ENCODE peak calls at places on chromosomes 4 and X, in six cellular contexts. One of them, this sample, is unnamed.

GRCh38 chr4:44118971-44119680 is 329.5 kb downstream of the KCTD8 start:
- DNase-seq in nephron progenitor cell: no peak
- DNase-seq in fibroblast of mammary gland: peak
- DNase-seq in stimulated activated CD8-positive, alpha-beta memory T cell treated with anti-CD3 and anti-CD28 coated beads, Interleukin-15, amount 100 ng/mL, for 1 hour: no peak
- DNase-seq in NCI-H1092: no peak
- DNase-seq in ascending aorta: no peak
- DNase-seq in this sample: no peak

GRCh38 chrX:101483705-101484104 is 1.6 kb upstream of the ARMCX4 start:
- DNase-seq in nephron progenitor cell: no peak
- DNase-seq in fibroblast of mammary gland: no peak
- DNase-seq in stimulated activated CD8-positive, alpha-beta memory T cell treated with anti-CD3 and anti-CD28 coated beads, Interleukin-15, amount 100 ng/mL, for 1 hour: no peak
- DNase-seq in NCI-H1092: no peak
- DNase-seq in ascending aorta: no peak
- DNase-seq in this sample: no peak

GRCh38 chr4:4914059-4914820 is 54.8 kb downstream of the MSX1 start:
- DNase-seq in nephron progenitor cell: no peak
- DNase-seq in fibroblast of mammary gland: peak
- DNase-seq in stimulated activated CD8-positive, alpha-beta memory T cell treated with anti-CD3 and anti-CD28 coated beads, Interleukin-15, amount 100 ng/mL, for 1 hour: no peak
- DNase-seq in NCI-H1092: no peak
- DNase-seq in ascending aorta: no peak
- DNase-seq in this sample: no peak

GRCh38 chr4:17662694-17663093 is 48.3 kb downstream of the MED28 start:
- DNase-seq in nephron progenitor cell: no peak
- DNase-seq in fibroblast of mammary gland: peak
- DNase-seq in stimulated activated CD8-positive, alpha-beta memory T cell treated with anti-CD3 and anti-CD28 coated beads, Interleukin-15, amount 100 ng/mL, for 1 hour: no peak
- DNase-seq in NCI-H1092: no peak
- DNase-seq in ascending aorta: no peak
- DNase-seq in this sample: no peak

GRCh38 chr4:139014391-139015268 is 951 bp upstream of the NOCT start:
- DNase-seq in nephron progenitor cell: no peak
- DNase-seq in fibroblast of mammary gland: peak
- DNase-seq in stimulated activated CD8-positive, alpha-beta memory T cell treated with anti-CD3 and anti-CD28 coated beads, Interleukin-15, amount 100 ng/mL, for 1 hour: no peak
- DNase-seq in NCI-H1092: no peak
- DNase-seq in ascending aorta: no peak
- DNase-seq in this sample: no peak

GRCh38 chr4:139718358-139718757 is 52.7 kb downstream of the MGST2 start:
- DNase-seq in nephron progenitor cell: no peak
- DNase-seq in fibroblast of mammary gland: no peak
- DNase-seq in stimulated activated CD8-positive, alpha-beta memory T cell treated with anti-CD3 and anti-CD28 coated beads, Interleukin-15, amount 100 ng/mL, for 1 hour: no peak
- DNase-seq in NCI-H1092: no peak
- DNase-seq in ascending aorta: no peak
- DNase-seq in this sample: no peak

GRCh38 chrX:14865201-14865600 is 7.7 kb downstream of the FANCB start:
- DNase-seq in nephron progenitor cell: no peak
- DNase-seq in fibroblast of mammary gland: peak
- DNase-seq in stimulated activated CD8-positive, alpha-beta memory T cell treated with anti-CD3 and anti-CD28 coated beads, Interleukin-15, amount 100 ng/mL, for 1 hour: no peak
- DNase-seq in NCI-H1092: no peak
- DNase-seq in ascending aorta: no peak
- DNase-seq in this sample: no peak

GRCh38 chr4:176187610-176188009 is 7.8 kb downstream of the SPATA4 start:
- DNase-seq in nephron progenitor cell: no peak
- DNase-seq in fibroblast of mammary gland: peak
- DNase-seq in stimulated activated CD8-positive, alpha-beta memory T cell treated with anti-CD3 and anti-CD28 coated beads, Interleukin-15, amount 100 ng/mL, for 1 hour: no peak
- DNase-seq in NCI-H1092: no peak
- DNase-seq in ascending aorta: no peak
- DNase-seq in this sample: no peak

GRCh38 chr4:173990126-173990878 is 293.2 kb downstream of the FBXO8 start:
- DNase-seq in nephron progenitor cell: peak
- DNase-seq in fibroblast of mammary gland: peak
- DNase-seq in stimulated activated CD8-positive, alpha-beta memory T cell treated with anti-CD3 and anti-CD28 coated beads, Interleukin-15, amount 100 ng/mL, for 1 hour: no peak
- DNase-seq in NCI-H1092: no peak
- DNase-seq in ascending aorta: no peak
- DNase-seq in this sample: no peak

GRCh38 chr4:8859550-8860095 is 12.0 kb downstream of the HMX1 start:
- DNase-seq in nephron progenitor cell: no peak
- DNase-seq in fibroblast of mammary gland: no peak
- DNase-seq in stimulated activated CD8-positive, alpha-beta memory T cell treated with anti-CD3 and anti-CD28 coated beads, Interleukin-15, amount 100 ng/mL, for 1 hour: no peak
- DNase-seq in NCI-H1092: no peak
- DNase-seq in ascending aorta: no peak
- DNase-seq in this sample: no peak

GRCh38 chr4:1004071-1004418 is 7.4 kb upstream of the FGFRL1 start:
- DNase-seq in nephron progenitor cell: no peak
- DNase-seq in fibroblast of mammary gland: no peak
- DNase-seq in stimulated activated CD8-positive, alpha-beta memory T cell treated with anti-CD3 and anti-CD28 coated beads, Interleukin-15, amount 100 ng/mL, for 1 hour: no peak
- DNase-seq in NCI-H1092: no peak
- DNase-seq in ascending aorta: no peak
- DNase-seq in this sample: no peak

GRCh38 chr4:39319678-39320077 is 46.5 kb downstream of the RFC1 start:
- DNase-seq in nephron progenitor cell: no peak
- DNase-seq in fibroblast of mammary gland: peak
- DNase-seq in stimulated activated CD8-positive, alpha-beta memory T cell treated with anti-CD3 and anti-CD28 coated beads, Interleukin-15, amount 100 ng/mL, for 1 hour: no peak
- DNase-seq in NCI-H1092: no peak
- DNase-seq in ascending aorta: no peak
- DNase-seq in this sample: no peak

GRCh38 chrX:138877746-138878145 is 166.2 kb upstream of the FGF13 start:
- DNase-seq in nephron progenitor cell: no peak
- DNase-seq in fibroblast of mammary gland: peak
- DNase-seq in stimulated activated CD8-positive, alpha-beta memory T cell treated with anti-CD3 and anti-CD28 coated beads, Interleukin-15, amount 100 ng/mL, for 1 hour: no peak
- DNase-seq in NCI-H1092: no peak
- DNase-seq in ascending aorta: no peak
- DNase-seq in this sample: no peak

GRCh38 chrX:119817130-119817690 is 25.8 kb upstream of the RPL39 start:
- DNase-seq in nephron progenitor cell: no peak
- DNase-seq in fibroblast of mammary gland: peak
- DNase-seq in stimulated activated CD8-positive, alpha-beta memory T cell treated with anti-CD3 and anti-CD28 coated beads, Interleukin-15, amount 100 ng/mL, for 1 hour: no peak
- DNase-seq in NCI-H1092: no peak
- DNase-seq in ascending aorta: no peak
- DNase-seq in this sample: no peak

GRCh38 chrX:22406332-22406731 is 133.6 kb downstream of the CBLL2 start:
- DNase-seq in nephron progenitor cell: no peak
- DNase-seq in fibroblast of mammary gland: no peak
- DNase-seq in stimulated activated CD8-positive, alpha-beta memory T cell treated with anti-CD3 and anti-CD28 coated beads, Interleukin-15, amount 100 ng/mL, for 1 hour: no peak
- DNase-seq in NCI-H1092: no peak
- DNase-seq in ascending aorta: no peak
- DNase-seq in this sample: no peak

GRCh38 chr4:39044947-39045734 is 12.9 kb upstream of the TMEM156 start:
- DNase-seq in nephron progenitor cell: peak
- DNase-seq in fibroblast of mammary gland: no peak
- DNase-seq in stimulated activated CD8-positive, alpha-beta memory T cell treated with anti-CD3 and anti-CD28 coated beads, Interleukin-15, amount 100 ng/mL, for 1 hour: no peak
- DNase-seq in NCI-H1092: no peak
- DNase-seq in ascending aorta: no peak
- DNase-seq in this sample: no peak

This sample was measured in amygdala.